ENCODE peak calls at places on chromosomes 12 and 14, in four cellular contexts. Q is small intestine, F is prostate gland, G is GM23248. S is an unnamed sample.

GRCh38 chr14:72104011-72104613 is 171.9 kb downstream of the RGS6 start:
- DNase-seq in Q (peak; percentile 5), F (no peak), G (peak; percentile 19), S (peak; percentile 17)

GRCh38 chr14:82779301-82779700 is 1245.6 kb upstream of the SEL1L start:
- DNase-seq in G (no peak), F (no peak), Q (no peak), S (no peak)

GRCh38 chr12:76890407-76891143 is 11.8 kb upstream of the CSRP2 start:
- DNase-seq in F (no peak), G (no peak), Q (no peak), S (no peak)

GRCh38 chr12:7374423-7375144 is 69.4 kb downstream of the CD163L1 start:
- DNase-seq in F (no peak), Q (peak; percentile 20), G (peak; percentile 69), S (peak; percentile 24)

GRCh38 chr14:59356298-59356697 is 108.9 kb downstream of the GPR135 start:
- DNase-seq in F (no peak), G (no peak), Q (no peak), S (no peak)

GRCh38 chr12:38921025-38921677 is 15.8 kb upstream of the CPNE8 start:
- DNase-seq in G (peak; percentile 70), F (peak; percentile 61), Q (peak; percentile 82), S (peak; percentile 72)

GRCh38 chr12:68612245-68612644 is 1.5 kb downstream of the RAP1B start:
- DNase-seq in Q (peak; percentile 58), G (peak; percentile 68), F (no peak), S (no peak)

GRCh38 chr14:67820428-67820881 is 876 bp downstream of the RAD51B start:
- DNase-seq in G (peak; percentile 56), Q (peak; percentile 79), F (no peak), S (no peak)

GRCh38 chr12:76020281-76020680 is 11.3 kb downstream of the PHLDA1 start:
- DNase-seq in G (peak; percentile 89), Q (peak; percentile 54), F (peak; percentile 14), S (peak; percentile 79)

GRCh38 chr12:130161261-130162231 is 718 bp upstream of the FZD10 start:
- DNase-seq in G (peak; percentile 12), F (peak; percentile 57), Q (no peak), S (peak; percentile 56)

GRCh38 chr12:1429980-1430379 is 164.4 kb downstream of the FBXL14 start:
- DNase-seq in G (peak; percentile 89), Q (no peak), F (no peak), S (peak; percentile 87)

GRCh38 chr12:72432037-72432604 is 160.0 kb downstream of the TRHDE start:
- DNase-seq in F (no peak), Q (peak; percentile 94), G (no peak), S (no peak)

GRCh38 chr14:76810953-76811400 is 1.7 kb downstream of the ANGEL1 start:
- DNase-seq in F (no peak), G (peak; percentile 68), Q (peak; percentile 51), S (no peak)

GRCh38 chr14:105830171-105830570 is 303.8 kb downstream of the TMEM121 start:
- DNase-seq in F (no peak), G (no peak), Q (no peak), S (no peak)

GRCh38 chr14:75972729-75973480 is 8.9 kb downstream of the TGFB3 start:
- DNase-seq in F (no peak), Q (no peak), G (no peak), S (no peak)

GRCh38 chr12:24363177-24363754 is 413.8 kb upstream of the SOX5 start:
- DNase-seq in Q (no peak), F (no peak), G (no peak), S (no peak)

GRCh38 chr12:54572881-54573280 is 15.6 kb downstream of the PPP1R1A start:
- DNase-seq in Q (no peak), G (no peak), F (no peak), S (no peak)

GRCh38 chr14:33530358-33530757 is 420.5 kb downstream of the EGLN3 start:
- DNase-seq in G (no peak), F (no peak), Q (no peak), S (no peak)

GRCh38 chr14:102911541-102911951 is 10.9 kb upstream of the AMN start:
- DNase-seq in Q (no peak), F (no peak), G (no peak), S (no peak)

GRCh38 chr14:67837011-67837624 is 17.5 kb downstream of the RAD51B start:
- DNase-seq in G (peak; percentile 82), Q (peak; percentile 66), F (peak; percentile 79), S (peak; percentile 38)

GRCh38 chr12:40054554-40055226 is 51.2 kb downstream of the SLC2A13 start:
- DNase-seq in Q (no peak), F (no peak), G (peak; percentile 93), S (peak; percentile 85)

GRCh38 chr12:53265783-53266182 is 2.3 kb upstream of the ESPL1 start:
- DNase-seq in Q (peak; percentile 21), G (peak; percentile 23), F (no peak), S (no peak)

DNA sequence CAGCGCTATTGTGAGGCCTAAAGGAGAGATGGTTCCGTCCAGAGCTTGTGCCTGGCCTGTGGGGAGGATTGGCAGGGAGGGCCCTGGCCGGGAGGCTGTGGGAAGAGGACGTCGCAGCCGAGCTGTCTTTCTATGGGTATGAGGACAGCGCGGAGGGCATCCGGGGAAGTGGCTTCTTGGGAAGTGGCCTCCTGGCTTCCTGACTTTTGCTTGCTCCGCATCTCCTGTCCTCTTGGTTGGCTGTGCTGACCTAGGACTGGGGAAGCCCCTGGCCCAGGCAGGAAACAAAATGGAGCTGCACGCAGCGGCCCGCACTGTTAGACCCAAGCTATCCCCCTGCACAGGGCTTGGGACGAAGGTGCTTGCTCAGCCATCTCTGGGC is 22.2 kb upstream of the MEG3 start:
- DNase-seq in Q (no peak), G (no peak), F (no peak), S (no peak)
- H3K27me3 ChIP-seq in Q (no peaks in the 10 kb centered on the region), G (peaks cover 28% of the 10 kb centered on the region), F (no peaks in the 10 kb centered on the region), S (no peaks in the 10 kb centered on the region)

GRCh38 chr12:111274820-111275219 is 94.1 kb downstream of the PHETA1 start:
- DNase-seq in G (peak; percentile 31), Q (no peak), F (no peak), S (no peak)

GRCh38 chr12:111271674-111272418 is 97.0 kb downstream of the PHETA1 start:
- DNase-seq in Q (no peak), G (peak; percentile 14), F (no peak), S (no peak)

GRCh38 chr12:111276189-111276588 is 92.7 kb downstream of the PHETA1 start:
- DNase-seq in G (peak; percentile 11), F (no peak), Q (no peak), S (peak; percentile 26)

GRCh38 chr12:111277570-111277969 is 91.3 kb downstream of the PHETA1 start:
- DNase-seq in G (no peak), F (no peak), Q (no peak), S (no peak)

GRCh38 chr12:111275308-111275707 is 93.6 kb downstream of the PHETA1 start:
- DNase-seq in G (no peak), Q (no peak), F (no peak), S (no peak)
- H3K27me3 ChIP-seq in G (peaks cover 63% of the 10 kb centered on the region), Q (no peaks in the 10 kb centered on the region), F (no peaks in the 10 kb centered on the region), S (peaks cover 11% of the 10 kb centered on the region)

GRCh38 chr14:100568998-100569733 is 18.1 kb downstream of the BEGAIN start:
- DNase-seq in G (peak; percentile 19), Q (no peak), F (no peak), S (no peak)
- H3K27me3 ChIP-seq in G (peaks cover 35% of the 10 kb centered on the region), Q (peaks cover 11% of the 10 kb centered on the region), F (no peaks in the 10 kb centered on the region), S (peaks cover 2% of the 10 kb centered on the region)

GRCh38 chr12:3768911-3769447 is 16.1 kb upstream of the CRACR2A start:
- DNase-seq in F (no peak), Q (no peak), G (no peak), S (no peak)
- H3K27me3 ChIP-seq in F (no peaks in the 10 kb centered on the region), Q (no peaks in the 10 kb centered on the region), G (no peaks in the 10 kb centered on the region), S (no peaks in the 10 kb centered on the region)